ENCODE peak calls at places on chromosomes 3 and 15, in four cellular contexts. F is Right ventricle myocardium superior, B is EL, Q is endothelial cell. K is an unnamed sample.

GRCh38 chr3:113286524-113286923 is 75.2 kb downstream of the BOC start:
- DNase-seq in F (no peak), B (no peak), Q (no peak), K (no peak)

GRCh38 chr15:69648215-69648614 is 195.6 kb downstream of the RPLP1 start:
- DNase-seq in F (no peak), B (no peak), Q (no peak), K (no peak)

GRCh38 chr15:83970290-83970890 is 265.2 kb upstream of the GOLGA6L4 start:
- DNase-seq in F (peak), B (no peak), Q (no peak), K (no peak)

GRCh38 chr3:97720417-97720816 is 44.1 kb upstream of the ARL6 start:
- DNase-seq in F (no peak), B (no peak), Q (no peak), K (no peak)

GRCh38 chr3:50238549-50239026 is 2.6 kb downstream of the GNAI2 start:
- DNase-seq in F (peak), B (no peak), Q (no peak), K (no peak)

GRCh38 chr3:12405432-12406272 is 78.6 kb upstream of the TSEN2 start:
- DNase-seq in F (peak), B (peak), Q (no peak), K (peak)

GRCh38 chr3:154214320-154214719 is 93.1 kb downstream of the ARHGEF26 start:
- DNase-seq in F (no peak), B (peak), Q (no peak), K (peak)

GRCh38 chr3:143465638-143466037 is 346.1 kb downstream of the CHST2 start:
- DNase-seq in F (no peak), B (no peak), Q (no peak), K (no peak)

GRCh38 chr3:61885414-61885813 is 324.0 kb downstream of the PTPRG start:
- DNase-seq in F (no peak), B (no peak), Q (no peak), K (no peak)

GRCh38 chr3:189688296-189688695 is 57.1 kb downstream of the TP63 start:
- DNase-seq in F (no peak), B (no peak), Q (no peak), K (no peak)

GRCh38 chr15:66663664-66664063 is 38.4 kb upstream of the SMAD6 start:
- DNase-seq in F (no peak), B (no peak), Q (no peak), K (no peak)

GRCh38 chr15:55407631-55407948 is 569 bp downstream of the CCPG1 start:
- DNase-seq in F (no peak), B (peak), Q (no peak), K (no peak)

GRCh38 chr3:57654214-57654613 is 38.7 kb downstream of the DENND6A start:
- DNase-seq in F (no peak), B (no peak), Q (no peak), K (no peak)

GRCh38 chr3:46671541-46672348 is 21.7 kb downstream of the ALS2CL start:
- DNase-seq in F (no peak), B (no peak), Q (no peak), K (no peak)

GRCh38 chr15:60589253-60589652 is 110.3 kb upstream of the ICE2 start:
- DNase-seq in F (no peak), B (no peak), Q (no peak), K (no peak)

GRCh38 chr3:138187296-138188012 is at the start of gene ARMC8:
- DNase-seq in F (peak), B (peak), Q (peak), K (peak)

GRCh38 chr15:68783226-68784054 is 37.3 kb downstream of the ANP32A start:
- DNase-seq in F (peak), B (no peak), Q (peak), K (no peak)

GRCh38 chr3:13203398-13204176 is 130.4 kb upstream of the IQSEC1 start:
- DNase-seq in F (no peak), B (no peak), Q (no peak), K (no peak)

GRCh38 chr15:72947709-72948108 is 104.6 kb upstream of the NEO1 start:
- DNase-seq in F (no peak), B (no peak), Q (no peak), K (no peak)

GRCh38 chr3:73270839-73271483 is 209.5 kb downstream of the EBLN2 start:
- DNase-seq in F (no peak), B (no peak), Q (no peak), K (no peak)

GRCh38 chr15:65833501-65834220 is 35.6 kb upstream of the RAB11A start:
- DNase-seq in F (peak), B (no peak), Q (no peak), K (no peak)

GRCh38 chr15:25849431-25849921 is 13.7 kb downstream of the ATP10A start:
- DNase-seq in F (no peak), B (peak), Q (no peak), K (peak)

GRCh38 chr3:192207661-192208060 is 519.7 kb downstream of the FGF12 start:
- DNase-seq in F (peak), B (no peak), Q (no peak), K (no peak)

GRCh38 chr15:100683434-100683833 is 81.0 kb downstream of the ASB7 start:
- DNase-seq in F (no peak), B (no peak), Q (no peak), K (no peak)

GRCh38 chr3:23704316-23704715 is 101.4 kb upstream of the UBE2E1 start:
- DNase-seq in F (no peak), B (no peak), Q (no peak), K (no peak)

GRCh38 chr3:183892610-183893214 is 8.0 kb upstream of the PARL start:
- DNase-seq in F (no peak), B (no peak), Q (no peak), K (no peak)

GRCh38 chr3:66472313-66473134 is 28.3 kb downstream of the LRIG1 start:
- DNase-seq in F (no peak), B (peak), Q (no peak), K (peak)

GRCh38 chr15:53759333-53759975 is at the start of gene WDR72:
- DNase-seq in F (no peak), B (no peak), Q (peak), K (no peak)

GRCh38 chr3:264394-265156 is 68.0 kb downstream of the CHL1 start:
- DNase-seq in F (no peak), B (no peak), Q (no peak), K (peak)

GRCh38 chr15:90386221-90386620 is 1.8 kb upstream of the IQGAP1 start:
- DNase-seq in F (no peak), B (no peak), Q (no peak), K (no peak)

GRCh38 chr3:111473550-111473949 is 68.4 kb upstream of the CD96 start:
- DNase-seq in F (no peak), B (no peak), Q (no peak), K (no peak)

GRCh38 chr15:71683401-71684274 is 126.7 kb upstream of the NR2E3 start:
- DNase-seq in F (no peak), B (peak), Q (no peak), K (no peak)

GRCh38 chr15:63155486-63155885 is 1.8 kb downstream of the RPS27L start:
- DNase-seq in F (no peak), B (no peak), Q (no peak), K (no peak)

GRCh38 chr3:129448187-129448895 is 8.3 kb downstream of the IFT122 start:
- DNase-seq in F (no peak), B (no peak), Q (no peak), K (no peak)

GRCh38 chr3:184460276-184460675 is 80.4 kb downstream of the CHRD start:
- DNase-seq in F (no peak), B (no peak), Q (no peak), K (no peak)

GRCh38 chr15:80580107-80580506 is 115.0 kb upstream of the ABHD17C start:
- DNase-seq in F (no peak), B (peak), Q (no peak), K (peak)

GRCh38 chr15:100108346-100108745 is 233.4 kb downstream of the ADAMTS17 start:
- DNase-seq in F (no peak), B (no peak), Q (no peak), K (no peak)

GRCh38 chr3:45038096-45038455 is 12.0 kb downstream of the CLEC3B start:
- DNase-seq in F (no peak), B (no peak), Q (no peak), K (no peak)

GRCh38 chr3:192731233-192731632 is 3.9 kb upstream of the FGF12 start:
- DNase-seq in F (no peak), B (no peak), Q (no peak), K (no peak)